ENCODE peak calls at places on chromosomes 7 and 10, in five cellular contexts. W is neural progenitor cell, K is ovary, G is dorsolateral prefrontal cortex, H is small intestine. Q is an unnamed sample.
A peak's percentile ranks its signal among the peaks of the same experiment; 100 is the strongest.

GRCh38 chr10:62038609-62039190 is 137.2 kb downstream of the ARID5B start:
- DNase-seq in W (peak; percentile 67), K (peak; percentile 72), G (peak; percentile 69), H (peak; percentile 80), Q (peak; percentile 57)

GRCh38 chr10:132399117-132400035 is 2.4 kb downstream of the PWWP2B start:
- DNase-seq in W (no peak), K (no peak), G (peak; percentile 71), H (no peak), Q (peak; percentile 46)

GRCh38 chr7:95095259-95096122 is 188.1 kb downstream of the PPP1R9A start:
- DNase-seq in W (no peak), K (no peak), G (no peak), H (no peak), Q (no peak)

GRCh38 chr7:114574384-114574783 is 159.8 kb downstream of the FOXP2 start:
- DNase-seq in W (no peak), K (no peak), G (no peak), H (no peak), Q (no peak)

GRCh38 chr10:12941966-12942365 is 59.5 kb downstream of the CCDC3 start:
- DNase-seq in W (no peak), K (no peak), G (no peak), H (no peak), Q (no peak)

GRCh38 chr10:123639131-123639530 is 27.0 kb upstream of the GPR26 start:
- DNase-seq in W (no peak), K (no peak), G (no peak), H (no peak), Q (no peak)

GRCh38 chr10:70958396-70958795 is 70.0 kb upstream of the PCBD1 start:
- DNase-seq in W (no peak), K (no peak), G (no peak), H (no peak), Q (no peak)

GRCh38 chr7:115494529-115495147 is 535.9 kb downstream of the TFEC start:
- DNase-seq in W (no peak), K (no peak), G (no peak), H (no peak), Q (no peak)

GRCh38 chr7:38594931-38595330 is 36.2 kb downstream of the AMPH start:
- DNase-seq in W (peak; percentile 8), K (no peak), G (no peak), H (no peak), Q (peak; percentile 1)

GRCh38 chr7:150784120-150784736 is 15.9 kb downstream of the TMEM176B start:
- DNase-seq in W (no peak), K (no peak), G (no peak), H (peak; percentile 95), Q (no peak)

GRCh38 chr7:70239930-70240329 is 641.7 kb downstream of the AUTS2 start:
- DNase-seq in W (peak; percentile 21), K (no peak), G (no peak), H (no peak), Q (no peak)

DNA sequence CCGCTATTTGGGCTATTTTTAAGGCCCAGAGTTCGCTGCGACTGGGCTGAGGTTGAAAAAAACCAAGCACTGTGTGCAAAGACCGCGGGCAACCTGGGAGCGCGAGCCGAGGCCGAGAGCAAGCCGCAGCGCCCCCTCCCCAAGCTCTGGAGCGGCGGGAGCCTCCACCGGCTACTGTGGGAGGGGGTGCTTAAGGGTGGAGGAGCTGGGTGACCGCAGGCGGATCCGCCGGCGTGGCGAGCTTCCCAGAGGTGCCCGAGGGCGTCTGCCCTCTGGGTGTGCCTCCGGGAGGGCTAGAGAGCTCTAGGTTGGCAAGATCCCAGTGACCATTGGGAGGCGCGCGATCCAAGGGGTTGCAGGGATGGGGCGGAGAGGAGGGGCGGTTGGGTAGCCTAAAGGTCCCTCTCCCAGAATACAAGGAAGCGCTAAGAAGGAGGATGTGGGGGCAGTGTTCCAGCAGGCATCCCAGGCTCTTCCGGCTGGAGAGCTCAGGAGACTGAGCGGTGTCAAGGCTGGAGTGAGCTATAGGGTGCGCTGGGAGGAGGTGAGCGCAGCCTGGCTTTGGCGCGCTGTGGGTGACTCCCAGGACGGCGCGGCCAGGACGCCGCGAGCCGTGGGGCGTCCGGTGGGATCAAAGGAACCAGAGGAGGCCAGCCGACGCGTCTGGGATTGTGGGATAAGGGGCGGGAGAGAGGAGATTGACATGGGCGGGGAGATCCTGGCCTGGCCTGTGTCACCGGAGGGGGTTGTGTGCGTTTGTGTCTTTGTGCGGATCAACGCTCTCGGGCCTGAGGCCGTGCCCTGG is 8.0 kb downstream of the DLX5 start:
- DNase-seq in W (peak; percentile 85), K (no peak), G (no peak), H (no peak), Q (peak; percentile 92)
- H3K27me3 ChIP-seq in W (peaks cover 100% of the 10 kb centered on the region), K (no peaks in the 10 kb centered on the region), G (peaks cover 99% of the 10 kb centered on the region), H (peaks cover 21% of the 10 kb centered on the region), Q (peaks cover 100% of the 10 kb centered on the region)

GRCh38 chr10:17689137-17689536 is 45.2 kb downstream of the STAM start:
- DNase-seq in W (no peak), K (no peak), G (no peak), H (no peak), Q (no peak)
- H3K4me3 ChIP-seq in W (no peak overlapping the region), K (no peak overlapping the region), G (no peak overlapping the region), H (no peak overlapping the region), Q (no peak overlapping the region)

GRCh38 chr10:113690749-113691148 is 11.0 kb downstream of the CASP7 start:
- DNase-seq in W (no peak), K (no peak), G (no peak), H (peak; percentile 65), Q (no peak)

GRCh38 chr10:113693348-113693747 is 13.6 kb downstream of the CASP7 start:
- DNase-seq in W (no peak), K (no peak), G (no peak), H (no peak), Q (no peak)

GRCh38 chr10:113689574-113689973 is 9.9 kb downstream of the CASP7 start:
- DNase-seq in W (no peak), K (no peak), G (no peak), H (no peak), Q (no peak)

GRCh38 chr10:113692271-113692670 is 12.6 kb downstream of the CASP7 start:
- DNase-seq in W (no peak), K (no peak), G (no peak), H (no peak), Q (no peak)

GRCh38 chr10:113691381-113691780 is 11.7 kb downstream of the CASP7 start:
- DNase-seq in W (no peak), K (no peak), G (no peak), H (no peak), Q (no peak)
- H3K27me3 ChIP-seq in W (no peaks in the 10 kb centered on the region), K (no peaks in the 10 kb centered on the region), G (no peaks in the 10 kb centered on the region), H (no peaks in the 10 kb centered on the region), Q (no peaks in the 10 kb centered on the region)

GRCh38 chr10:75408512-75408881 is 6.9 kb upstream of the ZNF503 start:
- DNase-seq in W (peak; percentile 63), K (peak; percentile 54), G (no peak), H (no peak), Q (peak; percentile 77)
- H3K4me3 ChIP-seq in W (peak overlapping the region; percentile 87), K (peak overlapping the region; percentile 83), G (peak overlapping the region; percentile 63), H (no peak overlapping the region), Q (peak overlapping the region; percentile 63)

DNA sequence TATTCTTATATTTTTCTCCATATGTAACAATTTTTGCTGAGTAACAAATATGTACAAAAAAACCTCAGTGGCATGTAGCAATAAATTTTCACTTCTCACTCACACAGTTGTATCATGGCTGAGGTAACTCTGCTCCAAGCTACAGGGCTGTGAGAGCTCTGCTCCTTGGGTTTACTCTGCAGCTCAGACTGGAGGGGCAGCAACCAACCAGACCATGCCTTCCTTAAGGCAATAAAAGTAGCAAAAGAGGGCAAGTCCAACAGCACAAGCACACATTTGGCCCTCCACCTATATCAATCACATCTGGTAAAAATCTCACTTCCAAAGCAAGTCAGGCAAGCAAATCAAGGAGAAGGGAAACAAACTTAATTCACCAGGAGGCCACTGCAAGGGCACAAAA is 102.9 kb downstream of the CRPPA start:
- DNase-seq in W (no peak), K (no peak), G (no peak), H (no peak), Q (no peak)
- H3K27me3 ChIP-seq in W (no peaks in the 10 kb centered on the region), K (no peaks in the 10 kb centered on the region), G (no peaks in the 10 kb centered on the region), H (no peaks in the 10 kb centered on the region), Q (no peaks in the 10 kb centered on the region)

GRCh38 chr10:91632671-91633550 is at the start of gene PPP1R3C:
- DNase-seq in W (peak; percentile 87), K (peak; percentile 89), G (peak; percentile 95), H (peak; percentile 88), Q (peak; percentile 93)

GRCh38 chr10:91627344-91628102 is 5.3 kb downstream of the PPP1R3C start:
- DNase-seq in W (no peak), K (no peak), G (no peak), H (no peak), Q (no peak)

GRCh38 chr10:91634246-91634645 is 1.4 kb upstream of the PPP1R3C start:
- DNase-seq in W (no peak), K (no peak), G (no peak), H (no peak), Q (no peak)

GRCh38 chr10:91629715-91630549 is 2.9 kb downstream of the PPP1R3C start:
- DNase-seq in W (no peak), K (no peak), G (no peak), H (no peak), Q (no peak)

GRCh38 chr10:91630592-91630991 is 2.3 kb downstream of the PPP1R3C start:
- DNase-seq in W (no peak), K (no peak), G (no peak), H (no peak), Q (no peak)
- H3K4me3 ChIP-seq in W (no peak overlapping the region), K (no peak overlapping the region), G (peak overlapping the region; percentile 77), H (no peak overlapping the region), Q (no peak overlapping the region)

GRCh38 chr10:117133273-117134083 is 4.6 kb downstream of the VAX1 start:
- DNase-seq in W (peak; percentile 58), K (no peak), G (no peak), H (no peak), Q (peak; percentile 61)
- H3K27me3 ChIP-seq in W (peaks cover 100% of the 10 kb centered on the region), K (no peaks in the 10 kb centered on the region), G (peaks cover 81% of the 10 kb centered on the region), H (peaks cover 22% of the 10 kb centered on the region), Q (peaks cover 100% of the 10 kb centered on the region)

GRCh38 chr10:50309342-50309741 is 58.0 kb upstream of the ASAH2 start:
- DNase-seq in W (no peak), K (no peak), G (no peak), H (no peak), Q (no peak)

GRCh38 chr10:50299948-50300669 is 48.8 kb upstream of the ASAH2 start:
- DNase-seq in W (no peak), K (no peak), G (no peak), H (no peak), Q (no peak)

DNA sequence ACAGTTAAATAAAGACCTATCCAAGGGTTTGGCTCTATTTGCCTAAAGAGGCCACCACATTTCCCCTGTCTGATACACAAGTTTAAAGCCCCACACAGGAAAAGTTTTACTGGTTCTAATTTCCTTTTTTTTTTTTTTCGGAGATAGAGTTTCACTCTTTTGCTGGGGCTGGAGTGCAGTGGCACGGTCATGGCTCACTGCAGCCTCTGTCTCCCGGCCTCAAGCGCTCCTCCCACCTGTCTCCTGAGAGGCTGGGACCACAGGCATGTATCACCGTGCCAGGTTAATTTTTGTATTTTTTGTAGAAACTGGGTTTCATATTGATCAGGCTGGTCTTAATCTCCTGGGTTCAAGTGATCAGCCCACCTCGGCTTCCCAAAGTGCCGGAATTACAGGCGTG is 53.3 kb upstream of the ASAH2 start:
- DNase-seq in W (no peak), K (no peak), G (no peak), H (no peak), Q (no peak)
- H3K4me3 ChIP-seq in W (no peak overlapping the region), K (no peak overlapping the region), G (no peak overlapping the region), H (no peak overlapping the region), Q (no peak overlapping the region)

GRCh38 chr10:100710151-100710871 is 35.1 kb upstream of the PAX2 start:
- DNase-seq in W (peak; percentile 71), K (no peak), G (no peak), H (no peak), Q (peak; percentile 83)
- H3K27me3 ChIP-seq in W (peaks cover 100% of the 10 kb centered on the region), K (no peaks in the 10 kb centered on the region), G (peaks cover 81% of the 10 kb centered on the region), H (peaks cover 10% of the 10 kb centered on the region), Q (peaks cover 72% of the 10 kb centered on the region)